ENCODE peak calls at places on chromosomes 5 and 9, in four cellular contexts. P is transverse colon, H is HepG2, F is H9. K is an unnamed sample. For H3K4me1, the result is how much of the 10 kb centered on the place peaks cover.

GRCh38 chr5:158456756-158457155 is 597.8 kb upstream of the CLINT1 start:
- DNase-seq in P (no peak), H (peak), F (no peak), K (no peak)

GRCh38 chr5:32325067-32325466 is 12.3 kb upstream of the MTMR12 start:
- DNase-seq in P (no peak), H (no peak), F (no peak), K (no peak)

GRCh38 chr5:143308726-143309125 is 94.8 kb downstream of the NR3C1 start:
- DNase-seq in H (no peak), F (no peak), P (no peak), K (no peak)

GRCh38 chr5:124007675-124008398 is 495.9 kb downstream of the CSNK1G3 start:
- DNase-seq in P (no peak), H (no peak), F (no peak), K (no peak)

GRCh38 chr9:119838210-119838609 is 469.0 kb upstream of the BRINP1 start:
- DNase-seq in F (no peak), P (no peak), H (no peak), K (no peak)

GRCh38 chr5:4614088-4614487 is 526.0 kb upstream of the ADAMTS16 start:
- DNase-seq in F (no peak), H (no peak), P (no peak), K (no peak)

GRCh38 chr5:133469846-133470245 is 142.5 kb downstream of the FSTL4 start:
- DNase-seq in H (no peak), F (no peak), P (no peak), K (no peak)

GRCh38 chr5:53170748-53171349 is 61.3 kb upstream of the MOCS2 start:
- DNase-seq in P (peak), F (no peak), H (peak), K (no peak)

GRCh38 chr9:17402309-17402708 is 176.6 kb upstream of the SH3GL2 start:
- DNase-seq in F (no peak), H (peak), P (no peak), K (no peak)

GRCh38 chr5:135138116-135138850 is 104.3 kb upstream of the PITX1 start:
- DNase-seq in H (no peak), P (no peak), F (no peak), K (no peak)

GRCh38 chr9:5846501-5846921 is 13.6 kb upstream of the ERMP1 start:
- DNase-seq in H (no peak), F (no peak), P (no peak), K (no peak)

GRCh38 chr5:52859619-52860018 is 71.9 kb downstream of the ITGA1 start:
- DNase-seq in P (no peak), F (no peak), H (no peak), K (no peak)

GRCh38 chr5:172901012-172901780 is 58.0 kb upstream of the RPL26L1 start:
- DNase-seq in F (no peak), H (peak), P (peak), K (no peak)

GRCh38 chr9:95641591-95641990 is 124.8 kb upstream of the PTCH1 start:
- DNase-seq in F (no peak), H (no peak), P (no peak), K (no peak)

GRCh38 chr9:16335788-16336580 is 534.5 kb downstream of the BNC2 start:
- DNase-seq in H (no peak), P (peak), F (no peak), K (no peak)

GRCh38 chr5:1021136-1021968 is 12.8 kb downstream of the NKD2 start:
- DNase-seq in P (no peak), F (peak), H (no peak), K (no peak)

GRCh38 chr5:9657819-9658218 is 27.7 kb upstream of the TAS2R1 start:
- DNase-seq in P (no peak), H (no peak), F (no peak), K (no peak)

GRCh38 chr9:98520221-98520920 is 188.4 kb downstream of the GABBR2 start:
- DNase-seq in P (no peak), F (no peak), H (no peak), K (no peak)

GRCh38 chr5:34534237-34535108 is 121.7 kb upstream of the RAI14 start:
- DNase-seq in F (no peak), H (peak), P (no peak), K (no peak)

GRCh38 chr5:126746290-126746689 is 30.6 kb upstream of the LMNB1 start:
- DNase-seq in F (no peak), H (no peak), P (no peak), K (no peak)

GRCh38 chr5:150780180-150780692 is 1.7 kb downstream of the SMIM3 start:
- DNase-seq in P (peak), F (no peak), H (no peak), K (no peak)
- H3K27ac ChIP-seq in P (peak), F (peak), H (no peak), K (peak)

DNA sequence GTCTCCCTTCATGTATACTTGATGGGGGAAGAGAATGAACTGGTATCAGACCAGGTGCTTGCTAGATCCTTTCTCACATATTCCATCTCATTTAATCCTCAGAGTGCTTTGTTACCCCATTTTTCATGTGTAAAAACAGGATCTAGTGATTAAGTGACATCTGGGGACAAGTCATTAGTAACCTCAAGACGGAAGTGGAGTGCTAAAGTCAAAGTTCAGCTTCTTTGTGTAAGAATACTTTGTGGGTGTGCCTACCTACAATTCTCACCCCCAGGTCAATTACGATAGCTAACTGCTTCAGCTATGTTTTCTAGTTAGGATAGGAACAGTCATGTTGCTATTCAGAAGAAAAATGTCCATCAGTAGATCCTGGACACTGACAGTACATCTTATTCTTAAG is 3.1 kb upstream of the FAM120AOS start:
- DNase-seq in F (no peak), P (no peak), H (no peak), K (no peak)
- H3K4me1 ChIP-seq in F (under half), P (half or more), H (half or more), K (half or more)

GRCh38 chr5:115735108-115735998 is 81.1 kb downstream of the CDO1 start:
- DNase-seq in H (no peak), F (no peak), P (no peak), K (no peak)
- H3K27ac ChIP-seq in H (no peak), F (no peak), P (no peak), K (no peak)

GRCh38 chr5:95733100-95733499 is 2.0 kb downstream of the RHOBTB3 start:
- DNase-seq in H (no peak), P (no peak), F (no peak), K (no peak)

GRCh38 chr5:95730730-95731570 is at the start of gene RHOBTB3:
- DNase-seq in H (peak), F (peak), P (peak), K (peak)

GRCh38 chr5:95734156-95734555 is 3.0 kb downstream of the RHOBTB3 start:
- DNase-seq in F (no peak), H (no peak), P (no peak), K (no peak)

GRCh38 chr5:95730011-95730700 is 980 bp upstream of the RHOBTB3 start:
- DNase-seq in H (no peak), P (no peak), F (no peak), K (no peak)

DNA sequence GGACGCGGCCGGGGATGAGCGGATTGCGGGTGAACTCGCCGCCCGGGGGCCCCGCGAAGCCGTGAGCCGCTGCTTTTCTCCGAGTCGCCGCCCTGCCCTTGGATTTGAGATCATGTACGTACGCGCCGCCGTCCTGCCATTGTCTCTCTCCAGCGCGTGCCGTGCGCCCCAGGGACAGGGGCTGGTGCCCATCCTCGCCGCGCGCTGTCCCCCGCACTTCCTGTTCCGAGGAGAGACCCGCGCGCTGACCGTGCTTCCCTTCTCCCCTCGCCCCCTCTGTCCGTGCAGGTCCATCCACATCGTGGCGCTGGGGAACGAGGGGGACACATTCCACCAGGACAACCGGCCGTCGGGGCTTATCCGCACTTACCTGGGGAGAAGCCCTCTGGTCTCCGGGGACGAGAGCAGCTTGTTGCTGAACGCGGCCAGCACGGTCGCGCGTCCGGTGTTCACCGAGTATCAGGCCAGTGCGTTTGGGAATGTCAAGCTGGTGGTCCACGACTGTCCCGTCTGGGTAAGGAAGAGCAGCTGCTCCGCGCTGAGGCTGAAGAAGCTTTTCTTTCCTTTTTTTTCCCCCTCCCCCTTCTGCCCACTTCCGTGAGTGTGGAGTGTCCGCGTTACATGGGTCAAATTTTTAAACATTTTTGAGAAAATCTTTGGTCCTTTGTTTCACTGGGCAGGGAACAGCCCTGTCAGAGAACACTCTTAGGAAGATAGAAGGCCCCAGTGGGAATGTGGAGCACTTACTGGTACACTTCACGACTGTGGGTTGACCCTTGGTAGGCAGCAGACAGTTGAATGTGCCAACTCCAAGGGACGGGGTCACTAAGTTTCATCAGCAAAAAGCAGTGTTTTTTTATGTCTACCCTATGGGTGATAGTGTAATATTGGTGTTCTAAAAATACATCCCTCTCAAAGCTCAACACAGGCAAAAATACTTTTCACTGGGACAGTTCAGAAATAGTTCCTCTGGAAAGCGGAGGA is 727 bp downstream of the RHOBTB3 start:
- DNase-seq in P (peak), F (peak), H (peak), K (peak)
- H3K4me1 ChIP-seq in P (half or more), F (under half), H (half or more), K (under half)

GRCh38 chr9:127987103-127987614 is 6.4 kb upstream of the EEIG1 start:
- DNase-seq in H (peak), F (no peak), P (no peak), K (no peak)
- H3K27ac ChIP-seq in H (peak), F (no peak), P (no peak), K (no peak)

DNA sequence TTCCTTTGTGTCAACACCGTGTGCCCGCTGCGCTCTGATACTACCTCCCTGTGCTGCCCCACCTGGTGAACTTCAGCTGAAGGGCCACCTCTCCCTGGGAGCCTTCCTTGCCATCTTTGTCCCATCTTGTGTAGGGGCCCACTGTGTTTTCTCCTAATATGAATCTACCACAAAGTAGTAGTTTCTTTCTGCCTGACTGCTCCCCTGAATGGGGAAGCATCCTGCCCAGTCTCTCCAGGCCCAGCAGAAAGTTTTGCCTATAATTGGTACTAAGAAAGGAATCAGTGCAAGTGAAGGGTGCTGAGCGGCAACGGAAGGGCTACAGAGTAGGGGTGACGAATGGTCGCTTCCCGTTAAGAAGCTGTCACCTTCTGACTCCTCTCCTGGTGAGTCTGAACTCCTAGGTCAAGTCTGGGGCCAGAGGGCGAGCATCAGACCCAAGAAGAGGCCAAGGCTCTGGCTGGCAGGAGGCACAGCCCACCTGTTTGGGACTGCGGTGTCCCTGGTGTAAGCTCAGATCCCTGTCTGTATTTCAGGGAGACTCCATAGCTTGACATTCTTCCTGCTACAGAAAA is 24.1 kb downstream of the WWC1 start:
- DNase-seq in P (no peak), F (no peak), H (no peak), K (no peak)
- H3K4me1 ChIP-seq in P (under half), F (under half), H (half or more), K (under half)

GRCh38 chr9:131700076-131700475 is 39.8 kb downstream of the RAPGEF1 start:
- DNase-seq in P (no peak), F (no peak), H (no peak), K (no peak)

GRCh38 chr9:131701789-131702337 is 38.0 kb downstream of the RAPGEF1 start:
- DNase-seq in P (no peak), H (no peak), F (peak), K (no peak)

GRCh38 chr9:131701434-131701781 is 38.5 kb downstream of the RAPGEF1 start:
- DNase-seq in H (no peak), P (no peak), F (no peak), K (no peak)

GRCh38 chr9:131702911-131703310 is 37.0 kb downstream of the RAPGEF1 start:
- DNase-seq in F (no peak), P (no peak), H (no peak), K (no peak)

GRCh38 chr9:131700765-131701433 is 39.0 kb downstream of the RAPGEF1 start:
- DNase-seq in H (no peak), P (no peak), F (no peak), K (no peak)
- H3K27ac ChIP-seq in H (no peak), P (no peak), F (peak), K (peak)

DNA sequence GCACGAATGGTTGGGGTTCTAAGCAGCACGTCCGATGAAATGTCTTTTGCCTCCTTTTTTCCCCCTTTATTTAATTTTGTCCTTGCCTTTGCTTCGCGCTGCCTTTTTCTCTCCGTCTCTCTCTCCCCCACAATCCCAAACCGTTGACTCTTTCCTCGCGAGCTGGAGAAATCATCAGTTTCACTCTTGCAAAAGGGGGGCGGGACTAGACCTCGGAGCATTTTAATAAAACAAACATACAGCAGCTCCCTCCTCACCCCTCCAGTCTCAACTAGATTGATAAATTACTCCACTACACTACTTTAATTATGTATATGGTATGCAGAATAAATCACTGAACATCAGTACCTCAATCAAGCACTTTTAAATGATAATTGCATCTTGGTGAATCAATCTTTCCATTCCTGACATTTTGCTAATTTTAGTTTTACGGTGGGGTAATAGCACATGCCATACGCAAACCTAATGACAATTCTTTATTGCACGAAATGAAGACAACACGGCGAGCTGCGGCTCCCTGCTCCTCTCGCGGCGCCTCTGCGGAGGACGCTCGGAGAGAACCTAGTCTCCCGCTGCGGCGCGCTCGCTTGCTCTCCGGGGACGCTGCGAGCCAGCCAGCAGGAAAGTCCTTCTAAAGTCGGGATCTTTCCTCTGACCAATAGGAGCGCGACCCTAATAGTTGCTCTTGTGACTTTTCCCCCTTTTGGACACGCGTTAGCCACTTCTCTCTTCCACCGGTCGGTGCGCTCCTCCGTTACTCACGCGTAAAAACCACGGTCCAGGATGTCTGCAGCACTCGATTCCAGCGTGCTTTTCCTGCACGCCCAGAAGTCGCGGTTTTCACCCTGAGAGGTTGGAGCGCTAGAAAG is 816 bp upstream of the MEF2C start:
- DNase-seq in P (peak), H (no peak), F (peak), K (peak)
- H3K4me1 ChIP-seq in P (half or more), H (under half), F (under half), K (under half)

GRCh38 chr5:76475358-76475757 is 72.3 kb downstream of the IQGAP2 start:
- DNase-seq in P (no peak), F (no peak), H (no peak), K (no peak)

GRCh38 chr5:76477061-76477460 is 74.0 kb downstream of the IQGAP2 start:
- DNase-seq in F (no peak), P (no peak), H (no peak), K (no peak)

GRCh38 chr5:76474377-76474776 is 71.3 kb downstream of the IQGAP2 start:
- DNase-seq in P (no peak), F (no peak), H (no peak), K (no peak)

GRCh38 chr5:76476639-76477038 is 73.6 kb downstream of the IQGAP2 start:
- DNase-seq in H (no peak), F (no peak), P (no peak), K (no peak)

GRCh38 chr5:76475936-76476335 is 72.9 kb downstream of the IQGAP2 start:
- DNase-seq in H (no peak), P (peak), F (no peak), K (no peak)
- H3K27ac ChIP-seq in H (no peak), P (peak), F (no peak), K (no peak)

GRCh38 chr5:122736086-122736485 is 38.8 kb upstream of the SNX2 start:
- DNase-seq in F (no peak), P (no peak), H (no peak), K (no peak)

GRCh38 chr5:122743231-122743630 is 31.6 kb upstream of the SNX2 start:
- DNase-seq in H (no peak), P (no peak), F (no peak), K (no peak)

GRCh38 chr5:122738088-122738487 is 36.8 kb upstream of the SNX2 start:
- DNase-seq in F (no peak), P (no peak), H (no peak), K (no peak)

DNA sequence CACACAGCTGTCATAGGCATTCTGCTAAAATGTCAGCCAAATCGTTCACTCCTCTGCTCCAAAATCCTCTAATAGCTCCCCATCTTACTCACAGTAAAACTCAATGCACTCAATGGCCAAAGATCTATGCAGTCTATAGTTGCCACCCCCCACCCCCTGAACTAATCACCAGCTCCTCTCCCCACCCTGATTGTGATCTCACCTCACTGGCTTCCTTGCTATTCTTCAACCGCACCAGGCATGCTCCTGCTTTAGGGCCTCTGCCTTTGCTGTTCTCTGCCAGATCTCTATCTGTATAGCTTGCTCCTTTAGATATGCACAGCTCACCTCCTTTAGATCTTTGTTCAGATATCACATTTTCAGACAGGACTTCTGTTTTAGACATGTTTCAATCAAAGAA is 33.2 kb upstream of the SNX2 start:
- DNase-seq in P (no peak), F (no peak), H (no peak), K (no peak)
- H3K4me1 ChIP-seq in P (under half), F (under half), H (under half), K (under half)

K was measured in upper lobe of right lung.